ENCODE peak calls at places on chromosomes 11 and 22, in four cellular contexts. H is kidney, G is HTR-8/SVneo, P is RPMI7951. F is an unnamed sample.

GRCh38 chr11:18115360-18116127 is 9.7 kb upstream of the SAAL1 start:
- DNase-seq in H (no peak), P (peak; percentile 53), G (peak; percentile 77), F (peak; percentile 68)

GRCh38 chr11:104146421-104146820 is 17.5 kb downstream of the PDGFD start:
- DNase-seq in P (no peak), G (no peak), H (no peak), F (no peak)

GRCh38 chr22:44805663-44806062 is 53.3 kb downstream of the ARHGAP8 start:
- DNase-seq in P (no peak), H (no peak), G (no peak), F (no peak)

GRCh38 chr11:69416123-69416475 is 65.4 kb upstream of the LINC01488 start:
- DNase-seq in P (no peak), G (no peak), H (no peak), F (no peak)

GRCh38 chr11:86740628-86741488 is 59.5 kb upstream of the PRSS23 start:
- DNase-seq in P (peak; percentile 97), G (peak; percentile 83), H (no peak), F (peak; percentile 2)

GRCh38 chr22:30767656-30768055 is 73.0 kb downstream of the OSBP2 start:
- DNase-seq in H (no peak), P (no peak), G (no peak), F (no peak)

GRCh38 chr11:12585861-12586260 is 88.4 kb upstream of the TEAD1 start:
- DNase-seq in P (peak; percentile 38), H (no peak), G (no peak), F (no peak)

GRCh38 chr11:103910721-103911120 is 125.7 kb upstream of the DDI1 start:
- DNase-seq in H (no peak), P (no peak), G (no peak), F (no peak)

GRCh38 chr11:58900479-58901420 is 38.5 kb upstream of the GLYATL1 start:
- DNase-seq in P (peak; percentile 90), H (no peak), G (peak; percentile 32), F (no peak)

GRCh38 chr11:70020336-70021214 is 57.5 kb upstream of the ANO1 start:
- DNase-seq in H (no peak), P (peak; percentile 81), G (no peak), F (no peak)

GRCh38 chr22:33476716-33477115 is 418.5 kb upstream of the SYN3 start:
- DNase-seq in H (no peak), P (peak; percentile 59), G (no peak), F (no peak)

GRCh38 chr11:45537617-45538016 is 127.8 kb downstream of the CHST1 start:
- DNase-seq in P (no peak), H (no peak), G (no peak), F (no peak)

GRCh38 chr11:26079966-26080365 is 252.0 kb upstream of the ANO3 start:
- DNase-seq in G (no peak), P (no peak), H (no peak), F (no peak)

GRCh38 chr11:17799147-17799546 is 64.6 kb downstream of the KCNC1 start:
- DNase-seq in H (no peak), G (no peak), P (no peak), F (no peak)

GRCh38 chr11:67303132-67303988 is at the start of gene SSH3:
- DNase-seq in H (peak; percentile 94), P (peak; percentile 71), G (peak; percentile 85), F (peak; percentile 65)